ENCODE peak calls at places on chromosomes 2 and 18, in nine cellular contexts. Z, A, K, Y, W, R, V, P and F are unnamed samples.

GRCh38 chr2:221283896-221284295 is 288.2 kb downstream of the EPHA4 start:
- DNase-seq in P (no peak), Y (no peak), Z (no peak), R (no peak), W (no peak), K (no peak), A (no peak), V (no peak), F (peak)

GRCh38 chr2:18722101-18722500 is 132.7 kb upstream of the NT5C1B start:
- DNase-seq in Z (no peak), R (no peak), K (no peak), P (peak), W (no peak), V (no peak), Y (no peak), A (no peak), F (peak)

GRCh38 chr2:27198627-27199026 is 13.2 kb upstream of the ATRAID start:
- DNase-seq in P (no peak), W (no peak), R (no peak), Z (no peak), Y (no peak), A (no peak), V (no peak), K (no peak), F (no peak)

GRCh38 chr2:141464995-141465394 is 665.8 kb downstream of the LRP1B start:
- DNase-seq in Y (no peak), Z (no peak), W (no peak), P (no peak), V (no peak), K (no peak), A (no peak), R (no peak), F (no peak)

GRCh38 chr2:150806336-150806735 is 318.9 kb upstream of the RND3 start:
- DNase-seq in Z (no peak), R (no peak), W (no peak), Y (no peak), P (no peak), V (no peak), A (no peak), K (no peak), F (peak)

GRCh38 chr2:21658269-21658668 is 534.5 kb downstream of the TDRD15 start:
- DNase-seq in P (no peak), V (no peak), Y (no peak), W (no peak), A (no peak), Z (no peak), R (no peak), K (no peak), F (no peak)

GRCh38 chr2:2831656-2832055 is 500.6 kb upstream of the MYT1L start:
- DNase-seq in Z (no peak), P (no peak), Y (no peak), R (no peak), V (no peak), K (no peak), A (no peak), W (no peak), F (no peak)

GRCh38 chr18:40208951-40209350 is 1746.1 kb upstream of the PIK3C3 start:
- DNase-seq in K (no peak), P (no peak), V (no peak), Z (no peak), W (no peak), R (no peak), Y (no peak), A (no peak), F (no peak)

GRCh38 chr2:38375711-38376345 is 1.2 kb downstream of the ATL2 start:
- DNase-seq in Y (no peak), R (peak), K (no peak), A (no peak), W (peak), P (no peak), Z (no peak), V (peak), F (peak)

GRCh38 chr2:241248897-241249296 is 60.4 kb downstream of the ANO7 start:
- DNase-seq in K (no peak), A (no peak), Y (no peak), V (no peak), R (no peak), P (no peak), Z (no peak), W (no peak), F (no peak)

GRCh38 chr2:161412346-161412745 is 3.8 kb upstream of the TBR1 start:
- DNase-seq in Z (no peak), V (no peak), W (no peak), P (peak), R (no peak), K (no peak), Y (no peak), A (no peak), F (no peak)

GRCh38 chr18:28666216-28666615 is 489.3 kb upstream of the CDH2 start:
- DNase-seq in P (no peak), K (no peak), Z (no peak), Y (no peak), R (no peak), V (no peak), A (no peak), W (no peak), F (peak)

GRCh38 chr2:105802587-105802986 is 57.9 kb downstream of the NCK2 start:
- DNase-seq in R (no peak), Y (peak), V (no peak), W (no peak), P (no peak), Z (no peak), K (no peak), A (no peak), F (peak)

GRCh38 chr2:75288760-75289159 is 89.4 kb upstream of the TACR1 start:
- DNase-seq in V (no peak), W (no peak), R (no peak), Z (no peak), P (no peak), A (no peak), Y (peak), K (no peak), F (no peak)

GRCh38 chr18:27665264-27665799 is 480.2 kb upstream of the CHST9 start:
- DNase-seq in P (no peak), W (no peak), K (no peak), Y (no peak), A (no peak), Z (no peak), V (no peak), R (no peak), F (no peak)

GRCh38 chr2:234257859-234258561 is 207.5 kb downstream of the SPP2 start:
- DNase-seq in P (peak), R (no peak), K (peak), A (peak), Z (no peak), Y (no peak), V (no peak), W (no peak), F (peak)
- TF ChIP-seq CTCF in P (peak), R (no peak), K (peak), A (no peak), Z (peak), Y (no peak), V (peak), W (peak), F (peak)

DNA sequence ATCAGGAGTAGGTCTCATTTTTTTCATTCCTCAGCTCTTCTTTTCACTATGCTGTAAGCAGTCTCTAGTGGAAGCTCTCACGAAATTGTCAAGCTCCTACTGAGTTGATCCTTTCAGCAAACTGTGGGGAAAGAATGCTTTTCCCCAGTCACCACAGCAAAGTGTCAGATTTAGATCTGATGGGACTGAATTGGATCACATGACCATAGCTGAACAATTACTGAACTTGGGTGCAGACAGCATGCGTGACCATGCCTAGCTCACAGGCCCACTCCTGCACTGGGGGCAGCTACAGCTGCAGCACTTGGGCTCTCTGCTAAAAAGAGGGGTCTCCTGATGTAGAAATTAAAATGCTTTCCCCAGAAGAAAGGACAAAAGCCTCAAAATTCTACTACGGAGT is 3.1 kb downstream of the ARHGAP15 start:
- DNase-seq in W (no peak), A (no peak), K (no peak), R (no peak), V (no peak), Z (no peak), Y (peak), P (no peak), F (no peak)
- H3K4me3 ChIP-seq in W (no peak), A (no peak), K (no peak), R (no peak), V (no peak), Z (no peak), Y (no peak), P (no peak), F (no peak)

GRCh38 chr2:208570851-208571763 is 164.5 kb downstream of the PTH2R start:
- DNase-seq in Y (no peak), P (no peak), V (no peak), K (no peak), Z (no peak), A (no peak), R (no peak), W (no peak), F (no peak)
- TF ChIP-seq CTCF in Y (no peak), P (no peak), V (no peak), K (no peak), Z (no peak), A (no peak), R (no peak), W (no peak), F (no peak)

GRCh38 chr2:218293715-218294429 is 1.6 kb upstream of the TMBIM1 start:
- DNase-seq in P (no peak), W (no peak), Y (no peak), V (no peak), Z (no peak), A (no peak), K (no peak), R (no peak), F (no peak)

GRCh38 chr2:218292700-218293014 is 354 bp upstream of the TMBIM1 start:
- DNase-seq in P (no peak), R (no peak), W (no peak), V (no peak), Z (no peak), Y (no peak), A (no peak), K (no peak), F (no peak)

GRCh38 chr2:218295029-218295428 is 2.7 kb upstream of the TMBIM1 start:
- DNase-seq in R (no peak), A (no peak), Z (no peak), Y (no peak), W (no peak), K (no peak), V (no peak), P (no peak), F (peak)

GRCh38 chr2:218296200-218296599 is 3.9 kb upstream of the TMBIM1 start:
- DNase-seq in A (no peak), Z (no peak), Y (no peak), W (no peak), V (no peak), R (no peak), P (no peak), K (no peak), F (no peak)

DNA sequence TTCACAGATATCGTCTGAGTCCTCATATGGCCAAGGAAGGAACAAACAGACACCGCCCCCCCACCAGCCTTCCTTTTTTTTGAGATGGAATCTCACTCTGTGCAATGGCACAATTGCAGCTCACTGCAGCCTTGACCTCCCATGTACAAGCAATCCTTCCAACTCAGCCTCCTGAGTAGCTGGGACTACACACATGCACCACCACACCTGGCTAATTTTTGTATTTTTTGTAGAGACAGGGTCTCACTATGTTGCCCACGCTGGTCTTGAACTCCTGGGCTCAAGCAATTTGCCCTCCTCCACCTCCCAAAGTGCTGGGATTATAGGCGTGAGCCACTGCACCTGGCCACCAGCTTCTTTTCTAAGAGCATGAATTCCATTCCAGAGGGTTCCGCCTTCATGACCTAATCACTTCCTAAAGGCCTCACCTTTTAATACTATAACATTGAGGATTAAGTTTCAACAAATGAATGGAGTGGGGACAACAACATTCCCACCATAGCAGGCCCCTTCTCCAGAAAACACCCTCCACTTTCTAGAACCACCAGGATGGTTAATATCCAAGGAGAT is 2.2 kb upstream of the TMBIM1 start:
- DNase-seq in W (no peak), P (no peak), A (no peak), Y (no peak), V (no peak), Z (no peak), R (no peak), K (no peak), F (no peak)
- H3K4me3 ChIP-seq in W (no peak), P (no peak), A (no peak), Y (no peak), V (no peak), Z (peak), R (no peak), K (no peak), F (no peak)

DNA sequence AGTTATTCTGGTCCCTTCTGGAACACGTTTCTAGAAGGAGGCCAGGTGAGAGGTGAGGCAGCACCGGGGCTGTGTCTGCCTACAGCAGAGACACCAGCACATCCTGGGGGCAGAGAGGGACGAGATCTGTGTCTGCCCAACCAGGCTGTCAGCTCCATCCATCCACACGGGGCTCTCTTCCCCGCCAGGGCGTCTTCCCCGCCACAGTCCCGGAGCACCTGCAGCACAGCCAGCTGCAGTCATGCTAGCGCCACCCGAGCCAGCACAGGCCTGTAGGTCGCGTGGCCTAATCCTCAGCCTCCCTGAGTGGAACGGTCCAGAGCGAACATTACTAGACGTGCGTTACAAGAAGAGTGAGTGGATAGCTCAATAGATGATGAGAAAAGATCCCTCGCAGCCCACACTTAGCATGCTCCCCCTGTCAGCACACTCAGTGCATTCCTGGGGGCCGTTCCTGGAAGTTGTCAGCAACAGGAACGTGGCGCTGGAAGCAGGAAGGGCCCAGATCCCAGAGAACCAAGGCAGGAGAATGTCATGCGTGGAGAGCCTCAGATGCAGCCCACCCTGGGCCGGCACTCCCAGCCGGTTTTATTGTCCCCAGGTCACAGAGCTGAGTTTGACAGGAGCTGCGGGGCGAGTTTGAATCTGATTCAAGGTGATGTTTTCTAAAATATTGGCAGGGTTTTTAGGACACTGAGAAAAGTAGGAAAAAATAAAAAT is 179.0 kb downstream of the TWIST2 start:
- DNase-seq in R (peak), Y (no peak), W (peak), K (no peak), Z (no peak), A (no peak), V (no peak), P (no peak), F (no peak)
- TF ChIP-seq CTCF in R (no peak), Y (no peak), W (no peak), K (peak), Z (no peak), A (no peak), V (no peak), P (no peak), F (no peak)

GRCh38 chr2:37344453-37345361 is at the start of gene QPCT:
- DNase-seq in V (peak), K (no peak), Y (peak), A (peak), R (peak), Z (no peak), P (peak), W (peak), F (no peak)

GRCh38 chr2:37349376-37349775 is 4.9 kb downstream of the QPCT start:
- DNase-seq in Z (no peak), R (no peak), A (no peak), W (no peak), K (peak), V (no peak), P (no peak), Y (no peak), F (no peak)

GRCh38 chr2:37350917-37351316 is 6.5 kb downstream of the QPCT start:
- DNase-seq in W (no peak), P (no peak), K (peak), V (no peak), R (no peak), Z (no peak), Y (no peak), A (no peak), F (peak)

GRCh38 chr2:37350034-37350433 is 5.6 kb downstream of the QPCT start:
- DNase-seq in W (no peak), Y (peak), V (no peak), K (peak), Z (no peak), R (no peak), P (peak), A (no peak), F (peak)

GRCh38 chr2:37348155-37348554 is 3.7 kb downstream of the QPCT start:
- DNase-seq in W (no peak), Z (no peak), A (no peak), Y (no peak), V (no peak), K (no peak), R (no peak), P (no peak), F (no peak)
- H3K4me3 ChIP-seq in W (no peak), Z (no peak), A (no peak), Y (no peak), V (no peak), K (no peak), R (no peak), P (no peak), F (no peak)

GRCh38 chr2:35986871-35987270 is 368.7 kb upstream of the CRIM1 start:
- DNase-seq in K (no peak), Z (no peak), R (no peak), W (no peak), Y (no peak), V (no peak), P (no peak), A (no peak), F (no peak)
- TF ChIP-seq CTCF in K (no peak), Z (no peak), R (no peak), W (no peak), Y (no peak), V (no peak), P (no peak), A (no peak), F (no peak)